ENCODE peak calls at places on chromosomes 2 and 18, in seven cellular contexts. E is fibroblast of mammary gland, F is GM20000, K is foreskin fibroblast, A is K562, Y is IMR-90, Z is NB4. B is an unnamed sample.

GRCh38 chr2:47033102-47033880 is 117.7 kb upstream of the MCFD2 start:
- DNase-seq in E (no peak), F (no peak), K (no peak), A (no peak), Y (no peak), Z (no peak), B (no peak)

GRCh38 chr18:70151554-70152130 is 53.8 kb downstream of the RTTN start:
- DNase-seq in E (no peak), F (no peak), K (no peak), A (peak), Y (no peak), Z (peak), B (no peak)

GRCh38 chr2:22487541-22487940 is 897.4 kb upstream of the KLHL29 start:
- DNase-seq in E (no peak), F (no peak), K (no peak), A (no peak), Y (no peak), Z (no peak), B (no peak)

GRCh38 chr2:10935366-10935918 is 23.7 kb downstream of the KCNF1 start:
- DNase-seq in E (no peak), F (no peak), K (no peak), A (no peak), Y (no peak), Z (no peak), B (no peak)

GRCh38 chr2:147440694-147441093 is 404.1 kb upstream of the ACVR2A start:
- DNase-seq in E (no peak), F (no peak), K (no peak), A (no peak), Y (no peak), Z (no peak), B (no peak)

GRCh38 chr18:73663581-73663980 is 484.1 kb downstream of the FBXO15 start:
- DNase-seq in E (no peak), F (no peak), K (no peak), A (no peak), Y (no peak), Z (no peak), B (no peak)

GRCh38 chr2:118310016-118310877 is 222.0 kb downstream of the INSIG2 start:
- DNase-seq in E (peak), F (peak), K (peak), A (peak), Y (peak), Z (no peak), B (peak)

GRCh38 chr2:204280239-204280638 is 265.0 kb upstream of the PARD3B start:
- DNase-seq in E (peak), F (no peak), K (no peak), A (peak), Y (no peak), Z (no peak), B (no peak)

GRCh38 chr2:70391988-70392387 is 90.1 kb upstream of the FAM136A start:
- DNase-seq in E (no peak), F (no peak), K (no peak), A (no peak), Y (peak), Z (no peak), B (no peak)

GRCh38 chr2:23241611-23242245 is 143.3 kb upstream of the KLHL29 start:
- DNase-seq in E (no peak), F (no peak), K (no peak), A (no peak), Y (no peak), Z (no peak), B (no peak)

GRCh38 chr18:79367480-79367879 is 28.2 kb upstream of the NFATC1 start:
- DNase-seq in E (no peak), F (no peak), K (no peak), A (no peak), Y (no peak), Z (no peak), B (no peak)

GRCh38 chr2:101961287-101962242 is 30.2 kb upstream of the IL1R2 start:
- DNase-seq in E (peak), F (no peak), K (peak), A (no peak), Y (peak), Z (peak), B (no peak)

GRCh38 chr2:28662044-28662443 is 89.6 kb upstream of the PPP1CB start:
- DNase-seq in E (no peak), F (no peak), K (peak), A (no peak), Y (no peak), Z (no peak), B (no peak)

GRCh38 chr2:126952216-126952615 is 53.5 kb downstream of the TEX51 start:
- DNase-seq in E (no peak), F (no peak), K (no peak), A (no peak), Y (no peak), Z (no peak), B (no peak)

GRCh38 chr2:151198646-151199045 is 63.0 kb downstream of the RBM43 start:
- DNase-seq in E (peak), F (no peak), K (no peak), A (peak), Y (no peak), Z (no peak), B (no peak)

GRCh38 chr2:240197439-240198139 is 57.1 kb upstream of the OTOS start:
- DNase-seq in E (no peak), F (no peak), K (no peak), A (no peak), Y (no peak), Z (no peak), B (no peak)

GRCh38 chr2:182824056-182824758 is 42.2 kb downstream of the FRZB start:
- DNase-seq in E (no peak), F (no peak), K (no peak), A (no peak), Y (no peak), Z (no peak), B (no peak)

GRCh38 chr2:69163109-69163508 is 150.1 kb downstream of the ANTXR1 start:
- DNase-seq in E (peak), F (no peak), K (peak), A (peak), Y (peak), Z (peak), B (no peak)

GRCh38 chr2:236164201-236164982 is 3.8 kb downstream of the GBX2 start:
- DNase-seq in E (no peak), F (peak), K (peak), A (no peak), Y (no peak), Z (no peak), B (no peak)

GRCh38 chr18:59470627-59471121 is 111.6 kb upstream of the LMAN1 start:
- DNase-seq in E (no peak), F (no peak), K (no peak), A (no peak), Y (no peak), Z (no peak), B (no peak)

GRCh38 chr2:123976249-123976648 is 48.8 kb upstream of the CNTNAP5 start:
- DNase-seq in E (no peak), F (no peak), K (no peak), A (no peak), Y (no peak), Z (no peak), B (no peak)

DNA sequence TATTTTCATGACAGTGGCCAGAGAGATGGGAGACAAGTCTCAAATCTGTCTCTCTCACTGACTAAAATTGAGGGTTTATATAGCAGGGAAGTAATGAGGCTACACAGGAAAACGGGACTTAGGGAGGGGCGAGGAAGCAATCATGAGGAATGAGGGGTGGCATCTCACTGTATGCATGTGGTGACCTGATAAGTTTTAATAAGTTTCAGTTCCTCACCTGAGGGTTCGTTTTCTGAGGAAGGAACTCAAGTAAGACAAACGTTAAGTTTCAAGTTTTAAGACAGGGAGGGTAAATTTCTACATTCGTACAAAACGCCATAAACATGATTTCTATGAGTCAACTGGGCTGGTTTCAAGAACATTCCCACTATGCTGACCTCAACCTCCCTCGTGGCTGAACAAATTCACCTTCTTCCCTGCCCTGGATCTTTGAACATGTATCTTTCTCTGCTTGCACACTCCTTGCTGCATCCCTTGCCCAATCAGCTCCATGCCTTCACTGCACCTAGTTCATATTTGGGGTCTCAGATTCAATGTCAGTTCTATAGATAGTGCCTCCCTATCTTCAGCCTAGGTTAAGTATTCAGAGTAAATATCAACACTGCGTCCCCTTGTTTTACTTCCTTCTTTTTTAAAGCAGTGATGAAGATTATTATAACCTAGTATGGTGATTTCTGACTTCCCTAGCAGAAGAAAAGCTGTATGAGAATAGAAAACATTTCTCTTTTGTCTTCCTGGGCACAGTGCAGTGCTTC is 53.3 kb upstream of the CNTNAP5 start:
- DNase-seq in E (no peak), F (no peak), K (no peak), A (no peak), Y (no peak), Z (no peak), B (no peak)
- TF ChIP-seq CTCF in E (no peak), F (no peak), K (no peak), A (no peak), Y (no peak), Z (no peak), B (no peak)

GRCh38 chr2:98393354-98393753 is 47.1 kb downstream of the CNGA3 start:
- DNase-seq in E (no peak), F (no peak), K (no peak), A (no peak), Y (no peak), Z (no peak), B (no peak)
- TF ChIP-seq CTCF in E (no peak), F (no peak), K (no peak), A (no peak), Y (no peak), Z (no peak), B (no peak)

GRCh38 chr18:22320155-22320554 is 97.6 kb downstream of the CTAGE1 start:
- DNase-seq in E (no peak), F (no peak), K (no peak), A (no peak), Y (no peak), Z (no peak), B (no peak)

GRCh38 chr18:22320736-22321135 is 97.0 kb downstream of the CTAGE1 start:
- DNase-seq in E (no peak), F (no peak), K (no peak), A (no peak), Y (no peak), Z (peak), B (no peak)

GRCh38 chr18:22325396-22325795 is 92.3 kb downstream of the CTAGE1 start:
- DNase-seq in E (no peak), F (no peak), K (no peak), A (no peak), Y (no peak), Z (no peak), B (no peak)

GRCh38 chr18:22322251-22322691 is 95.4 kb downstream of the CTAGE1 start:
- DNase-seq in E (peak), F (no peak), K (no peak), A (no peak), Y (no peak), Z (no peak), B (no peak)

DNA sequence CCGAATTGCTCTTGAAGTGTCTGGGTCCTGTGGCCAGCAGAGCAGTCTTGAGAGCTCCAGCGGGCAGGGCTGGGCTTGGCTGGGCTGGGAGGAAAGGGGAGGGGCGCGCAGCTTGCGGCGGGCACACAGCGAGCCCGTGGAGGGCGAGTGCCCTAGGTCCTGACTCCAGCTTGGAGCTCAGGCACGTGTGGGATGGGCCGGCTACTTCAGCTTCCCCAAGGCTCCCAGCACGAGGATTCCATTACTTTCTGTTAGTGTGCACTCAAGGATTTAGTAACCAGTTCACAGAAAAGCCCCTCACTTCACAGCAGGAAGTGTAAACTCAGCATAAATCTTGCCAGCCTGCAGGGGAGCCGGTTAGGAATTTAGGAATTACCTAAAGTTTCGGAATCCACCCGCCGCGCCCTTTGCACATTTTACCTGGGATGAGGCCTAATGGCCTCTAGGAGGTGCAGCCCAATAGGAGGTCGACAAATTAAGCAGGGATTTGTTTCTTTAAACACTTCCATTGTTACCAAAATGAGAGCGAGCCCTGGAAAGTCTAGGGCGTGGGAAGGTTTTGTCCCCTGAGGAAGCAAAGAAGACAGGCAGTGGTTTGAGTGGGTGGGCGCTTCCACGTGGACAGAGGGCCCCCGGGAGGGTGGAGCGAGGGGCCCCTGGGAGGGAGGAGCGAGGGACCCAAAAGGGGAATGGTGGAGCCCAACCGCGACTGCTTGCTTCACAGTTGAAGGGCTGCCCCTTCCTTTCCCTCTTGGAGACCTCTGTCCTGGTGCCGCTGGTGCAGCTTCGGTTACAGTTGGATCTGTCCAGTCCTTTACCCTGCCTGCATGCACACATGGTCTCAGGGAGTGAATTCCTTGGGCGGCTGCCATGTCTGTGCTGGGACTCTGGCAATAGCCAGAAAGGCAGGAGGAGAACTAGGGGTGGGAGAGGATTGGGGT is 93.3 kb downstream of the CTAGE1 start:
- DNase-seq in E (peak), F (no peak), K (no peak), A (peak), Y (no peak), Z (no peak), B (no peak)
- TF ChIP-seq CTCF in E (peak), F (no peak), K (peak), A (no peak), Y (no peak), Z (no peak), B (no peak)

DNA sequence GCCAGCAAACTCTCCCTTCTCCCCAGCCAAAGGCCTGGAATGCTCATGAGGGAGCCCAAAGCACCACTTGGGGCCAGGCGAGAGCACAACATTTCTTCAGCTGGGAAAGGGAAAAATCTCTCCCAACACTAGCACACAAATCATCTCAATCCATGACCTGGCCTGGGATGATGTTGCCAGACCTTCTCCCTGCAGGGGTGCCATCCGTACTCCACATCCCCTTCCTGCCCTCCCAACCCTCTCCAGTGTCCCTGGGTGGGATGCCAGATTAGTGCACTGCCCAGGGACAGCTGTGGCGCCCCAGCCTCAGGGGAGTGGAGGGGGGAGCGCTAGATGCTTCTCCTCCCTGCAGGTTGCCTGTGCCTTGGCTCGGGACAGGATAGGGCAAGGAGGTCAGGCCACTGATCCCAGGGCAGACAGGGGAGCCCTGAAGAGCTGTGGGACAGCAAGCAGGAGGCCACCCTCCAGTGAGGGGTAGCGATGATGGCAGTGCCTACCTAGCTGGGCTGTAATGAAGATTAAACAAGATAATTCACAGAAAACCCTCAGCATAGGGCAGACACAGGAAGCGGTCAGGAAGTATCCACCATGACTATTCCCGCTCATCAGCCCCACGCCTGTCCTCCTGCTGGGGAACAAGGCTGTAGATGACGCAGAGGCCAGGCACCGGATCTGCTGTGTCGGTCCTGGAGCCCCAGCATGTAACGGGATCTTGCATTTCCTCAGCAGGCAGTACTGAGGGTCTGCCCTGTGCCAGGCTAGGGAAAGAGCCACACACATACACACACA is 31.1 kb downstream of the SERTAD2 start:
- DNase-seq in E (no peak), F (no peak), K (no peak), A (no peak), Y (no peak), Z (no peak), B (no peak)
- TF ChIP-seq CTCF in E (peak), F (no peak), K (peak), A (no peak), Y (peak), Z (no peak), B (no peak)